ENCODE peak calls at places on chromosomes 7 and 10, in four cellular contexts. B is K562, I is SK-N-SH, V is GM12878. H is an unnamed sample.

GRCh38 chr7:32616625-32617024 is 121.3 kb downstream of the AVL9 start:
- DNase-seq in B (peak), I (no peak), V (no peak), H (peak)

GRCh38 chr7:31962246-31962645 is 108.0 kb downstream of the PDE1C start:
- DNase-seq in B (no peak), I (no peak), V (no peak), H (no peak)

GRCh38 chr10:63523015-63523414 is 1.8 kb downstream of the REEP3 start:
- DNase-seq in B (no peak), I (no peak), V (no peak), H (no peak)

GRCh38 chr10:15865304-15865703 is 5.0 kb upstream of the MINDY3 start:
- DNase-seq in B (no peak), I (no peak), V (no peak), H (no peak)

GRCh38 chr7:119720541-119720940 is 552.4 kb upstream of the KCND2 start:
- DNase-seq in B (no peak), I (no peak), V (no peak), H (peak)

GRCh38 chr7:82172017-82172416 is 271.6 kb downstream of the CACNA2D1 start:
- DNase-seq in B (no peak), I (no peak), V (no peak), H (no peak)

GRCh38 chr7:101586971-101587370 is 42.1 kb downstream of the MYL10 start:
- DNase-seq in B (no peak), I (no peak), V (no peak), H (no peak)

GRCh38 chr7:12687213-12688171 is at the start of gene ARL4A:
- DNase-seq in B (peak), I (peak), V (peak), H (peak)

GRCh38 chr10:124259139-124259825 is 159.4 kb downstream of the OAT start:
- DNase-seq in B (no peak), I (peak), V (no peak), H (peak)

GRCh38 chr10:21927601-21928000 is 75.9 kb downstream of the DNAJC1 start:
- DNase-seq in B (no peak), I (no peak), V (no peak), H (no peak)

GRCh38 chr7:105521027-105521730 is 892 bp downstream of the PUS7 start:
- DNase-seq in B (no peak), I (peak), V (no peak), H (no peak)

GRCh38 chr7:116786791-116787443 is 75.5 kb upstream of the CAPZA2 start:
- DNase-seq in B (no peak), I (no peak), V (peak), H (no peak)

GRCh38 chr7:151410405-151411390 is 860 bp upstream of the WDR86 start:
- DNase-seq in B (no peak), I (peak), V (no peak), H (no peak)

GRCh38 chr10:132748135-132748534 is 37.8 kb downstream of the NKX6-2 start:
- DNase-seq in B (no peak), I (no peak), V (no peak), H (no peak)

GRCh38 chr10:32005050-32005449 is 51.2 kb downstream of the KIF5B start:
- DNase-seq in B (peak), I (peak), V (peak), H (peak)

GRCh38 chr10:112385143-112385695 is 11.3 kb downstream of the ACSL5 start:
- DNase-seq in B (no peak), I (no peak), V (no peak), H (no peak)

GRCh38 chr10:70954373-70954772 is 66.0 kb upstream of the PCBD1 start:
- DNase-seq in B (no peak), I (peak), V (no peak), H (no peak)

GRCh38 chr7:29086545-29086944 is 59.8 kb downstream of the CPVL start:
- DNase-seq in B (no peak), I (no peak), V (no peak), H (no peak)

GRCh38 chr7:107387573-107388219 is 82.2 kb upstream of the GPR22 start:
- DNase-seq in B (no peak), I (peak), V (no peak), H (no peak)

GRCh38 chr10:113412161-113412560 is 140.7 kb upstream of the HABP2 start:
- DNase-seq in B (no peak), I (no peak), V (no peak), H (no peak)

GRCh38 chr7:140342732-140343514 is 55.4 kb downstream of the SLC37A3 start:
- DNase-seq in B (peak), I (peak), V (no peak), H (peak)

GRCh38 chr10:129656642-129657041 is 189.6 kb downstream of the MGMT start:
- DNase-seq in B (no peak), I (no peak), V (no peak), H (no peak)
- TF ChIP-seq JUND in B (no peak), I (no peak), V (no peak), H (no peak)

GRCh38 chr7:143388051-143388450 is 6.9 kb downstream of the ZYX start:
- DNase-seq in B (peak), I (no peak), V (no peak), H (no peak)

GRCh38 chr7:143384148-143384547 is 3.0 kb downstream of the ZYX start:
- DNase-seq in B (no peak), I (no peak), V (no peak), H (no peak)

GRCh38 chr7:143387156-143387975 is 6.2 kb downstream of the ZYX start:
- DNase-seq in B (peak), I (no peak), V (no peak), H (no peak)

GRCh38 chr7:143384741-143385631 is 3.8 kb downstream of the ZYX start:
- DNase-seq in B (no peak), I (no peak), V (no peak), H (no peak)

GRCh38 chr7:143385891-143386781 is 5.0 kb downstream of the ZYX start:
- DNase-seq in B (peak), I (no peak), V (no peak), H (no peak)
- TF ChIP-seq SIN3A in B (no peak), I (no peak), V (no peak), H (no peak)

DNA sequence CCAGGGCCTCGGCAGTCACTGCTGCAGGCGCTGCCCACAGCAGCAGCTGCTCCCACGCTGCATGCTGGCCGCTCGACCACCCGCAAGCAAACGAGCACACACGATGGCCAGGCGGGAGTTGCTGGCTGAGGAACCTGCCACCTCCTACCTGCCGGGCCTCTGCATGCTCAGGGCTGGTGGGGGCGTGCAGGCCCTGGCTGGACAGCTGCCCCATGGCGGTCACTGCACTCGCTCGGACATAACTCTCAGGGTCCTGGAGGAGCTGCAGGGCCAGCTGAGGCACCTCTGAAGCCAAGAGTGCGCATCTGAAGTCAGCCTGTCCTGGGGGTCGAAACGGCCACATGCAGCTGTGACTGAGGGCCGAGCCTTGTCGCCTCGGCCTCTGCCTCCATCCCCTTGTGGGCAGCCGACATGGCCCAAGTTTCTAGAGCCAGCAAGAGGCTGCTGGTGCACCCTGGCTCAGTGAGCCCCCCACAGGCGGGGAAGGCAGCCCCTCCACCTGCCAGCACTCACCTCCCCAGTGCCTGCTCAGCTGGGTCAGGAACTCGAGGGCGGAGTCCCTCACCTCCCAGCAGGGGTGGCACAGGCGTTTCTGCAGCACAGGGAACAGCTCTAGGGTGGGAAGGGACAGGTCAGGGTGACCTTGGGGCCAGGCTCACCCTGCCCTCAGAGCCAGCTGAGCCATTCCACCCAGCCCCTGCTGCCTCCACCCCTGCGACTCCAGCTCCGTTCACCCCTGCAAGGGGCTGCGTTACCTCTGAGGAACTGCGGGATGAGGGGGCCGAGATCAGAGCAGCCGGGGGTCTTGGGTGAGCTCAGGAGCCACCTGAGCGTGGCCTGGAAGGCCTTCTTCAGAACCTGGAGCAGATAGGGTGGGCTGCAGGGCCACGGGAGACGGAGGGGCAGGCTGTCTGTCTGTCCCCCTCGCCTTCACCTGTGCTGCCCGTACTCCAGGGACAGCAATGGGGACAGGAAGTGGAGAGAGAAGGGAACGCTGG is 16.0 kb downstream of the BRAT1 start:
- DNase-seq in B (no peak), I (peak), V (no peak), H (no peak)
- TF ChIP-seq JUND in B (no peak), I (no peak), V (no peak), H (no peak)

GRCh38 chr7:81161459-81162075 is 242.7 kb upstream of the SEMA3C start:
- DNase-seq in B (peak), I (no peak), V (no peak), H (peak)
- TF ChIP-seq SIN3A in B (no peak), I (peak), V (no peak), H (no peak)

GRCh38 chr10:80322711-80323110 is 33.3 kb upstream of the MAT1A start:
- DNase-seq in B (no peak), I (no peak), V (no peak), H (no peak)
- TF ChIP-seq JUND in B (no peak), I (no peak), V (no peak), H (no peak)

GRCh38 chr10:118610577-118610976 is 15.1 kb upstream of the PRLHR start:
- DNase-seq in B (no peak), I (peak), V (no peak), H (no peak)

GRCh38 chr10:118621304-118621942 is 26.0 kb upstream of the PRLHR start:
- DNase-seq in B (no peak), I (peak), V (no peak), H (no peak)

GRCh38 chr10:118615888-118616287 is 20.4 kb upstream of the PRLHR start:
- DNase-seq in B (peak), I (peak), V (no peak), H (peak)
- TF ChIP-seq SIN3A in B (no peak), I (no peak), V (no peak), H (no peak)

DNA sequence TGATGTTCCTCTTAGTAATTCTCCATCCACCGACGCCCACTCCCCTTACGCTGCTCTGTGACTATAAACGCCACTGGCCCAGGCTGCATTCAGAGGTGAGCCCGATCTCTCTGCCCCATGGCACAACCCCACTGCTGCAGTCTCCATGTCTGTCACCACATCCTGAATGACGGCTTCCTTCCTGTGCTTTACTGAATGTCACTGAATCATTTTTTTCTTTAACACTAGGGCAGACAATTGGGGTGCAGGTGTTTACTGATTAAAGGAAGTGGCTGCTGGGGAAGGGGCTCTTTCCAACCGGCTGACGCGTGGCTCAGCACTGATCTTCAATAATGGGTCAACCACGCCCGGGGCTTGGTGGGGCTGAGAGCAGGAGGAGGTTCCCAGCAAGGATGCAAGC is 208.3 kb downstream of the USP6NL start:
- DNase-seq in B (no peak), I (no peak), V (no peak), H (no peak)
- TF ChIP-seq JUND in B (no peak), I (no peak), V (no peak), H (no peak)

GRCh38 chr7:71694678-71695077 is 562.7 kb downstream of the GALNT17 start:
- DNase-seq in B (no peak), I (no peak), V (no peak), H (no peak)
- TF ChIP-seq SIN3A in B (no peak), I (no peak), V (no peak), H (no peak)

GRCh38 chr10:30534465-30535144 is 94.9 kb downstream of the LYZL2 start:
- DNase-seq in B (peak), I (peak), V (no peak), H (peak)
- TF ChIP-seq JUND in B (peak), I (no peak), V (no peak), H (no peak)

H was measured in HCT116.